ENCODE peak calls at places on chromosomes 11 and 22, in seven cellular contexts. S is heart right ventricle, F is sigmoid colon, O is astrocyte, Y is OCI-LY7, Z is body of pancreas, I is ovary. W is an unnamed sample.

GRCh38 chr22:26648011-26648497 is 9.3 kb upstream of the MIAT start:
- DNase-seq in S (no peak), F (no peak), O (no peak), Y (peak), Z (no peak), I (no peak), W (no peak)

GRCh38 chr22:49207008-49207775 is 620.5 kb downstream of the BRD1 start:
- DNase-seq in S (no peak), F (peak), O (no peak), Y (no peak), Z (no peak), I (no peak), W (no peak)

GRCh38 chr11:110184974-110185597 is 91.9 kb downstream of the ZC3H12C start:
- DNase-seq in S (no peak), F (no peak), O (peak), Y (no peak), Z (peak), I (peak), W (no peak)

GRCh38 chr11:35515224-35515623 is 10.2 kb downstream of the PAMR1 start:
- DNase-seq in S (no peak), F (no peak), O (peak), Y (no peak), Z (no peak), I (no peak), W (no peak)

GRCh38 chr22:23908561-23909205 is 14.5 kb downstream of the MIF start:
- DNase-seq in S (no peak), F (no peak), O (no peak), Y (no peak), Z (no peak), I (peak), W (no peak)

GRCh38 chr11:23423656-23424055 is 563.4 kb upstream of the CCDC179 start:
- DNase-seq in S (no peak), F (no peak), O (no peak), Y (no peak), Z (no peak), I (no peak), W (no peak)

GRCh38 chr11:10351768-10352641 is 47.1 kb downstream of the ADM start:
- DNase-seq in S (peak), F (peak), O (peak), Y (no peak), Z (peak), I (peak), W (no peak)

GRCh38 chr11:130692220-130692619 is 224.1 kb downstream of the SNX19 start:
- DNase-seq in S (no peak), F (no peak), O (no peak), Y (no peak), Z (no peak), I (no peak), W (no peak)

GRCh38 chr11:72528121-72528520 is 93.8 kb upstream of the CLPB start:
- DNase-seq in S (no peak), F (no peak), O (peak), Y (no peak), Z (no peak), I (no peak), W (no peak)

GRCh38 chr11:25953015-25953414 is 378.9 kb upstream of the ANO3 start:
- DNase-seq in S (no peak), F (no peak), O (no peak), Y (no peak), Z (no peak), I (no peak), W (no peak)

GRCh38 chr11:76791861-76792260 is 8.7 kb downstream of the TSKU start:
- DNase-seq in S (no peak), F (peak), O (peak), Y (no peak), Z (no peak), I (no peak), W (no peak)

GRCh38 chr11:85961930-85962363 is 106.8 kb downstream of the CCDC83 start:
- DNase-seq in S (no peak), F (no peak), O (peak), Y (no peak), Z (no peak), I (no peak), W (no peak)

GRCh38 chr22:49268924-49269323 is 558.7 kb downstream of the BRD1 start:
- DNase-seq in S (no peak), F (no peak), O (no peak), Y (no peak), Z (no peak), I (no peak), W (no peak)

GRCh38 chr22:24402460-24403192 is 24.8 kb upstream of the ADORA2A start:
- DNase-seq in S (peak), F (peak), O (peak), Y (no peak), Z (peak), I (peak), W (peak)

GRCh38 chr22:28883917-28884753 is 763 bp downstream of the ZNRF3 start:
- DNase-seq in S (peak), F (peak), O (no peak), Y (peak), Z (peak), I (peak), W (peak)

GRCh38 chr11:16276251-16276650 is 80.1 kb downstream of the SOX6 start:
- DNase-seq in S (no peak), F (no peak), O (no peak), Y (no peak), Z (no peak), I (no peak), W (no peak)

GRCh38 chr11:35629914-35630313 is 11.7 kb downstream of the FJX1 start:
- DNase-seq in S (no peak), F (no peak), O (peak), Y (no peak), Z (peak), I (no peak), W (no peak)

GRCh38 chr22:36860821-36861659 is at the start of gene NCF4:
- DNase-seq in S (peak), F (peak), O (no peak), Y (peak), Z (peak), I (no peak), W (peak)

GRCh38 chr22:25898707-25899365 is 156.8 kb downstream of the MYO18B start:
- DNase-seq in S (no peak), F (no peak), O (no peak), Y (no peak), Z (no peak), I (no peak), W (peak)

GRCh38 chr11:17561111-17561415 is 14.0 kb downstream of the OTOG start:
- DNase-seq in S (no peak), F (peak), O (no peak), Y (no peak), Z (no peak), I (no peak), W (no peak)

GRCh38 chr11:130381317-130381716 is 47.1 kb downstream of the ADAMTS8 start:
- DNase-seq in S (no peak), F (no peak), O (no peak), Y (no peak), Z (no peak), I (no peak), W (no peak)

GRCh38 chr11:73139476-73140198 is 2.5 kb downstream of the FCHSD2 start:
- DNase-seq in S (no peak), F (no peak), O (no peak), Y (no peak), Z (no peak), I (no peak), W (no peak)

GRCh38 chr11:122319011-122319410 is 203.0 kb upstream of the BLID start:
- DNase-seq in S (no peak), F (no peak), O (no peak), Y (no peak), Z (no peak), I (no peak), W (no peak)

DNA sequence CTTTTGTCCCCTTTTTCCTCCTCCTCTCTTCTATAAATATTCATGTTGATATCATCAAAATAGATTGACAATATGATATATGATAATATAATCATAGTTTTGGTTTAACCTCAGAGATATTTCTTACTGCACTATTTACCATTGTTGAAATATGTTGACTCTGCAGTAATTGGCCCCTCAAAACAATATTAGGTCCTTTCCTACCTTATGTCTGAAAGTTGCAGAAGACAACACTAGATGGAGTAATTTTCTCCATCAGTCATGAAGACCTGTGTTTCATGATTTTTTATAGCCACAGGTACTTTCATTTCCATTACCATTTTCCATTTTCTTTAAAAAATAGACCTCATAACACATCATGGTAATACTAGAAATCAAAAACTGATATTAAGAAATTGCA is 284.4 kb downstream of the LUZP2 start:
- DNase-seq in S (no peak), F (no peak), O (no peak), Y (no peak), Z (no peak), I (no peak), W (no peak)
- TF ChIP-seq CTCF in S (no peak), F (no peak), O (no peak), Y (no peak), Z (peak), I (no peak), W (no peak)

DNA sequence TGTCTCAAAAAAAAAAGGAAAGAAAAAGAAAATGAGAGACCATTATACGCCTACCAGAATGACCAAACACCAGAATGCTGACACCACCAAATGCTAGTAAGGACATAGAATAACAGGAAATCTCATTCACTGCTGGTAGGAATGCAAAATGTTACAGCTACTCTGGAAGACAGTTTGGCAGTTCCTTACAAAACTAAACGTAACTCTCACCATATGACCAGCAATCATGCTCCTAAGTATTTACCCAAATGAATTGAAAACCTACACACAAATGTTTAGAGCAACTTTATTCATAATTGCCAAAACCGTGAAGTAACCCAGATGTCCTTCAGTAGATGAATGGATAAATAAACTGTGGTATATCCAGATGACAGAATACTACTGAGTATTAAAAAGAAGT is 7.2 kb downstream of the CHKA start:
- DNase-seq in S (no peak), F (no peak), O (no peak), Y (no peak), Z (no peak), I (no peak), W (no peak)
- TF ChIP-seq CTCF in S (no peak), F (no peak), O (no peak), Y (no peak), Z (no peak), I (no peak), W (no peak)

DNA sequence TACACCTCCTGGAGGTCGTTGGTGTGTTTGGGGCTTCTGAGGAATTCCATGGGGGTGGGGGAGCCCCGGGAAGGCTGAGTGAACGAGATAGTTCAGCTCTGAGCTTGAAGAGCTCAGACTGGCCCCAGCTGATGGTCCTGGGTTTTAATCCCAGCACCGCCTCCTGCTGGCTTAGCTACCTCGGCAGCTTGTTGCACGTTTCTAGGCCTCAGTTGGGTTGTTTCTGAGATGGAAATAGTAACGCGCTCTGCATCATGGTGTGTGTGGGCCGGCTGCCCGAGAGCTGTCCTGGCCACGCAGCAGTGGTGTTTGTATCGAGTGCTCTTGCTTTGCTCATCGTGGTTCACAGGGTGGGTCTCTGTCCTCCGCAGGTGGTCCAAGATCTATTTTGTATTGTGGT is 37.4 kb downstream of the TPCN2 start:
- DNase-seq in S (no peak), F (peak), O (no peak), Y (no peak), Z (no peak), I (no peak), W (no peak)
- TF ChIP-seq CTCF in S (no peak), F (peak), O (no peak), Y (no peak), Z (no peak), I (no peak), W (no peak)

GRCh38 chr11:126485986-126486635 is 130.6 kb downstream of the ST3GAL4 start:
- DNase-seq in S (no peak), F (peak), O (no peak), Y (no peak), Z (no peak), I (no peak), W (no peak)

GRCh38 chr11:126484266-126484665 is 128.8 kb downstream of the ST3GAL4 start:
- DNase-seq in S (no peak), F (no peak), O (peak), Y (no peak), Z (no peak), I (no peak), W (no peak)

GRCh38 chr11:126487711-126488110 is 132.2 kb downstream of the ST3GAL4 start:
- DNase-seq in S (no peak), F (peak), O (no peak), Y (no peak), Z (no peak), I (no peak), W (no peak)

GRCh38 chr11:126483796-126484195 is 128.3 kb downstream of the ST3GAL4 start:
- DNase-seq in S (no peak), F (peak), O (no peak), Y (no peak), Z (no peak), I (no peak), W (no peak)

DNA sequence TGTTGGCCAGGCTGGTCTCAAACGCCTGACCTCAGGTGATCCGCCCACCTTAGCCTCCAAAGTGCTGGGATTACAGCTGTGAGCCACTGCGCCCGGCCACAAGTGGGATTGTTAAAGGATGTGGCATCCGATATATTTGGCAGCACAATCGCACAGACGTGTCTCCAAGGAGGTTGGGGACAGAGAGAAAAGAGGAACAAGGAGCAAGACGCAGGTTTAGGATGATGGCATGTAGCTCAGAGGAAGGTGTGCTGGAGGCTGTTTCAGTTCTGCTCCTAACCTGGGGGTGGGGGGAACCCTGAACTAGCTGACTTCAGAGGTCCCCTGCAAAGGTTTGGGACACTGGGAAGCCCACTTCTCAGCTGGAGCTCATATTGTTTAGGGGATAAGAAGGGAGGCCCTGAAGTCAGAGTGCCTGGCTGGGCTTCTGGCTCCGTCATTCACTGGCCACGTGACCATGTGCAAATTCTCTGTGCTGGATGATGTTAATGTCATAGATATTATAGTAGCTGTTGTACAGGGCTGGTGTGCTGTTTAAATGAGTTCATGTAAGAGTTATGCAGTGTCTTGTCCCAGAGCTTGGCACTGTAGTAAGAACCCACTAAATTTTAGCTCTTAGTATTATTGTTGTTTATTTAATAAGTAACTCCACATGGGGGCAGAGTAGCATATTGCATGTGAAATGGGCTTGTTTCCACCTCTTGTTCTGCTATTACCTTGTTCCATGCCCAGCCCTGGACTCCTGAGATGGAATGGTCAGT is 129.7 kb downstream of the ST3GAL4 start:
- DNase-seq in S (no peak), F (peak), O (peak), Y (peak), Z (no peak), I (no peak), W (no peak)
- TF ChIP-seq CTCF in S (no peak), F (no peak), O (peak), Y (peak), Z (no peak), I (no peak), W (no peak)

DNA sequence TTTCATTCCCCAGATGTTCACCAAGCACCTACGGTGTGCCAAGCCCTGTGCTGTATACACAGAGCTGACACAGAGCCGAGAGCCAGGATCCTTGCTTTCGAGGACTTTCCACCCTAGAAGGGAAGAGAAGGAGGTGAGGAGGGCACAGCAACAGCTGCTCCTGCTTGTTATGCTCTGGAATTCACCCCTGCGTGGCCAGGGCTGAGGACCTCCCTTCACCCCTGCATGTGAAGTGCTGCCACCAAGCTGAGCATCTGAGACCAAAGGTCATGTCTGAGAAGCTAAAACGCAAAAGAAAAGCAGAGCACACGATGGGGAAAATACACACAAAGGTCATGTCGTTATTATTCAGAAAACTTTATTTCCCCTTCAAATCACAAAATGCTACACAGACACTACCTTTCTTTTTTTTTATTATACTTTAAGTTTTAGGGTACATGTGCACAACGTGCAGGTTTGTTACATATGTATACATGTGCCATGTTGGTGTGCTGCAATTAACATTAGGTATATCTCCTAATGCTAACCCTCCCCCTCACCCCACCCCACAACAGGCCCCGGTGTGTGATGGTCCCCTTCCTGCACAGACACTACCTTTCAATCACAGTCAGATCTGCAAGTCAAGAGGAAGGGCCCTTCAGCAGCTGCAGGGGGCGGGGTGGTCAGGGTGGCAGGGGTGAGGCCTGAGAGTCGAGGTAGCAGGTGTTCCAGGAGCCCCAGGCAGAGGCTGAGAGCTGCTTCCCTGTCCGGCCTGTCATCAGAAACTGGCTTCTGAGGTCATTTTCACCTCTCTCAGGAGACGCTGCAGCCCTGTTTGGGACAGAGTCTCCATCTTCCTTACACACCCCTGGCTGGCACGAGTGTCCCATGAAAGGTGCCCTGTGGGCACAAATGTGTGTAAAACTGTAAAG is 40.1 kb upstream of the PRR5 start:
- DNase-seq in S (no peak), F (peak), O (no peak), Y (peak), Z (no peak), I (no peak), W (no peak)
- TF ChIP-seq CTCF in S (no peak), F (no peak), O (no peak), Y (no peak), Z (no peak), I (no peak), W (no peak)

W was measured in GM13976.